ENCODE peak calls at places on chromosomes 2 and 18, in seven cellular contexts. B is breast epithelium, T is heart right ventricle, Q is astrocyte, L is ovary, C is cardiac muscle cell, S is neural progenitor cell. Y is an unnamed sample. For H3K9me3, the result is how much of the 10 kb centered on the place peaks cover.

GRCh38 chr18:48727685-48728084 is 188.9 kb downstream of the CTIF start:
- DNase-seq in B (no peak), T (no peak), Q (peak), L (no peak), C (no peak), S (no peak), Y (no peak)

GRCh38 chr2:164609790-164610189 is 11.5 kb downstream of the GRB14 start:
- DNase-seq in B (no peak), T (no peak), Q (no peak), L (no peak), C (no peak), S (no peak), Y (no peak)

GRCh38 chr2:65070172-65070830 is 14.1 kb downstream of the CEP68 start:
- DNase-seq in B (no peak), T (no peak), Q (peak), L (no peak), C (peak), S (no peak), Y (no peak)

GRCh38 chr2:10036095-10036879 is 7.1 kb upstream of the KLF11 start:
- DNase-seq in B (no peak), T (peak), Q (peak), L (no peak), C (peak), S (peak), Y (no peak)

GRCh38 chr2:232476791-232477190 is 10.8 kb downstream of the ECEL1 start:
- DNase-seq in B (no peak), T (no peak), Q (no peak), L (no peak), C (no peak), S (no peak), Y (no peak)

GRCh38 chr2:227821043-227821942 is 7.7 kb downstream of the CCL20 start:
- DNase-seq in B (no peak), T (no peak), Q (no peak), L (no peak), C (no peak), S (no peak), Y (no peak)

GRCh38 chr2:52810460-52810859 is 957.1 kb upstream of the CHAC2 start:
- DNase-seq in B (no peak), T (no peak), Q (peak), L (no peak), C (peak), S (peak), Y (no peak)

GRCh38 chr2:227462463-227462951 is 9.4 kb upstream of the AGFG1 start:
- DNase-seq in B (no peak), T (no peak), Q (no peak), L (no peak), C (no peak), S (no peak), Y (no peak)

GRCh38 chr2:238900511-238900910 is 52.6 kb downstream of the TWIST2 start:
- DNase-seq in B (no peak), T (no peak), Q (no peak), L (no peak), C (peak), S (peak), Y (no peak)

GRCh38 chr18:66729459-66730239 is 125.8 kb upstream of the CDH19 start:
- DNase-seq in B (no peak), T (no peak), Q (no peak), L (no peak), C (peak), S (no peak), Y (no peak)

GRCh38 chr2:207148025-207148424 is 17.7 kb downstream of the KLF7 start:
- DNase-seq in B (no peak), T (no peak), Q (peak), L (no peak), C (peak), S (no peak), Y (no peak)

GRCh38 chr2:119123359-119123758 is 35.2 kb downstream of the C1QL2 start:
- DNase-seq in B (no peak), T (no peak), Q (no peak), L (no peak), C (no peak), S (peak), Y (no peak)

GRCh38 chr2:74094291-74094690 is 53.4 kb downstream of the BOLA3 start:
- DNase-seq in B (no peak), T (no peak), Q (no peak), L (no peak), C (no peak), S (no peak), Y (no peak)

GRCh38 chr2:16881122-16881521 is 215.5 kb upstream of the CYRIA start:
- DNase-seq in B (no peak), T (no peak), Q (peak), L (no peak), C (no peak), S (no peak), Y (no peak)

GRCh38 chr2:23803965-23804542 is 122.9 kb downstream of the ATAD2B start:
- DNase-seq in B (no peak), T (peak), Q (peak), L (peak), C (peak), S (peak), Y (no peak)

GRCh38 chr2:58762176-58762781 is 521.2 kb upstream of the FANCL start:
- DNase-seq in B (no peak), T (peak), Q (peak), L (no peak), C (peak), S (peak), Y (no peak)

GRCh38 chr18:79681484-79682387 is 2.1 kb downstream of the CTDP1 start:
- DNase-seq in B (no peak), T (no peak), Q (no peak), L (no peak), C (no peak), S (no peak), Y (peak)

GRCh38 chr2:74429487-74430451 is 8.2 kb downstream of the WDR54 start:
- DNase-seq in B (no peak), T (no peak), Q (no peak), L (no peak), C (no peak), S (no peak), Y (no peak)

GRCh38 chr2:86298411-86299390 is 38.7 kb downstream of the REEP1 start:
- DNase-seq in B (no peak), T (no peak), Q (no peak), L (no peak), C (peak), S (peak), Y (no peak)

GRCh38 chr2:20594957-20595356 is 55.9 kb downstream of the HS1BP3 start:
- DNase-seq in B (peak), T (peak), Q (no peak), L (peak), C (no peak), S (no peak), Y (no peak)

GRCh38 chr18:5294113-5294617 is 1.4 kb downstream of the ZBTB14 start:
- DNase-seq in B (peak), T (no peak), Q (no peak), L (no peak), C (peak), S (no peak), Y (no peak)

GRCh38 chr2:32863326-32863725 is 83.4 kb upstream of the LTBP1 start:
- DNase-seq in B (no peak), T (no peak), Q (no peak), L (no peak), C (no peak), S (no peak), Y (no peak)

GRCh38 chr2:226742346-226742745 is 57.3 kb downstream of the IRS1 start:
- DNase-seq in B (no peak), T (peak), Q (peak), L (peak), C (peak), S (peak), Y (no peak)

GRCh38 chr2:203867561-203868200 is at the start of gene CTLA4:
- DNase-seq in B (no peak), T (no peak), Q (no peak), L (no peak), C (no peak), S (no peak), Y (no peak)

GRCh38 chr18:69757733-69758132 is 189.9 kb downstream of the CD226 start:
- DNase-seq in B (no peak), T (no peak), Q (peak), L (no peak), C (peak), S (peak), Y (no peak)

GRCh38 chr2:219684721-219685689 is 57.6 kb downstream of the SLC4A3 start:
- DNase-seq in B (peak), T (peak), Q (peak), L (peak), C (peak), S (peak), Y (peak)

GRCh38 chr18:33495278-33495677 is 54.8 kb upstream of the CCDC178 start:
- DNase-seq in B (no peak), T (no peak), Q (peak), L (peak), C (peak), S (peak), Y (no peak)

GRCh38 chr2:185644828-185645227 is 93.8 kb upstream of the FSIP2 start:
- DNase-seq in B (no peak), T (no peak), Q (peak), L (no peak), C (no peak), S (no peak), Y (no peak)

GRCh38 chr2:3483227-3483985 is 35.9 kb downstream of the ADI1 start:
- DNase-seq in B (peak), T (peak), Q (peak), L (peak), C (peak), S (peak), Y (no peak)

DNA sequence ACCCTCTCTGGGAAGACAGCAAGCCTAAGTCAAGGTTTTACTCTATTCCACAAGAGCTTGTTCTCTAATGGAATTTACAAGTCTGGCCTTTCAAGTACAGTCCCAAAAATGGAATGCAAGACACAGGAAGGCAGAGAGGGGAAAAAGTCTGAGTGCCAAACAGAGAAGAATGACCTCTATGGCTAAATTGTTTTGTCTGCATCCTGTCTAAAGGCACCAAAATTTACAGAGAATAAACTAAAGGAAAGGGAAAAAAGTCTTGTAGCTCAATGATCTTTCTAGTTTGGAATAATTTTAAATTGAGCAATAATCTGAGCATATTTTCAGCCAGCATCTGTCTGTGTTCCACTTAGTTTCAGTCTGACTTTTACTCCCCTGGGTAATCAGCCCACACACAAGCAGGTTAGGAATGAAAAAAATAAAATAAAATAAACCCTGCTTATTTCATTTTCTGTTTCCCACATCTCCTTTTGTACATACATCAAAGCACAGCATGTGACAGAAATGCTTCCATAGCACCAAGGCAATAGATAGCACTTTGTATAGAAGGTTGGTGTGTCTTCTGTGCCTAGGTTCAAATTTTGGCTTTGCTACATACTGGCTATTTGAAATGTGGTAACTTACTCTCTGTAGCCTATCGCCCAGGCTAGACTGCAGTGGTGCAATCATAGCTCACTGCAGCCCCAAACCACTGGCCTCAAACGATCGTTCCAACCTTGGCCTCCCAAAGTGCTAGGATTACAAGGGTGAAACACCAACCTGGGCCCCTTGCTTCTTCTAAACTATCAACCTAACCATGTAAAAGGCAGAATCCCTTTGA is 105.1 kb downstream of the SLC8A1 start:
- DNase-seq in B (no peak), T (no peak), Q (no peak), L (no peak), C (peak), S (no peak), Y (no peak)
- H3K27ac ChIP-seq in B (no peak), T (peak), Q (peak), L (no peak), C (peak), S (no peak), Y (no peak)

GRCh38 chr2:150042844-150043503 is 444.5 kb downstream of the RND3 start:
- DNase-seq in B (no peak), T (no peak), Q (no peak), L (no peak), C (no peak), S (no peak), Y (no peak)
- H3K9me3 ChIP-seq in B (under half), T (under half), Q (under half), L (under half), C (under half), S (under half), Y (under half)

GRCh38 chr2:39118786-39119499 is 1.9 kb downstream of the SOS1 start:
- DNase-seq in B (no peak), T (no peak), Q (no peak), L (no peak), C (peak), S (no peak), Y (no peak)

GRCh38 chr2:39120771-39121522 is at the start of gene SOS1:
- DNase-seq in B (peak), T (peak), Q (peak), L (peak), C (peak), S (peak), Y (peak)

GRCh38 chr2:39120521-39120770 is 405 bp downstream of the SOS1 start:
- DNase-seq in B (no peak), T (no peak), Q (no peak), L (no peak), C (no peak), S (no peak), Y (no peak)

GRCh38 chr2:39121523-39122063 is 742 bp upstream of the SOS1 start:
- DNase-seq in B (no peak), T (no peak), Q (no peak), L (no peak), C (peak), S (peak), Y (no peak)

GRCh38 chr2:39119732-39120520 is 925 bp downstream of the SOS1 start:
- DNase-seq in B (no peak), T (peak), Q (peak), L (peak), C (peak), S (peak), Y (peak)
- TF ChIP-seq CTCF in B (no peak), T (no peak), Q (no peak), L (peak), C (peak), S (peak), Y (no peak)

GRCh38 chr2:234881413-234882241 is 70.2 kb upstream of the SH3BP4 start:
- DNase-seq in B (peak), T (peak), Q (peak), L (peak), C (peak), S (peak), Y (peak)
- H3K27ac ChIP-seq in B (no peak), T (no peak), Q (peak), L (no peak), C (peak), S (no peak), Y (no peak)

GRCh38 chr2:147236601-147237000 is 608.2 kb upstream of the ACVR2A start:
- DNase-seq in B (no peak), T (no peak), Q (no peak), L (no peak), C (no peak), S (no peak), Y (no peak)
- H3K9me3 ChIP-seq in B (under half), T (under half), Q (under half), L (under half), C (under half), S (under half), Y (under half)